ENCODE peak calls at places on chromosome 7, in seven cellular contexts. One of them, this sample, is unnamed.

GRCh38 chr7:105173586-105173985 is 159.6 kb downstream of the KMT2E start:
- DNase-seq in epithelial cell of prostate: no peak
- DNase-seq in occipital lobe: no peak
- DNase-seq in DND-41: no peak
- DNase-seq in right cardiac atrium: no peak
- DNase-seq in activated CD4-positive, alpha-beta T cell treated with anti-CD3 and anti-CD28 coated beads, Interleukin-2, amount 10 ng/mL, durations not matched to agents 7 days and 5 days: no peak
- DNase-seq in NCI-H524: peak
- DNase-seq in this sample: no peak

GRCh38 chr7:135672560-135673359 is 10.4 kb downstream of the STMP1 start:
- DNase-seq in epithelial cell of prostate: no peak
- DNase-seq in occipital lobe: no peak
- DNase-seq in DND-41: peak
- DNase-seq in right cardiac atrium: no peak
- DNase-seq in activated CD4-positive, alpha-beta T cell treated with anti-CD3 and anti-CD28 coated beads, Interleukin-2, amount 10 ng/mL, durations not matched to agents 7 days and 5 days: peak
- DNase-seq in NCI-H524: peak
- DNase-seq in this sample: peak

GRCh38 chr7:99975782-99976521 is at the start of gene AZGP1:
- DNase-seq in epithelial cell of prostate: no peak
- DNase-seq in occipital lobe: peak
- DNase-seq in DND-41: no peak
- DNase-seq in right cardiac atrium: no peak
- DNase-seq in activated CD4-positive, alpha-beta T cell treated with anti-CD3 and anti-CD28 coated beads, Interleukin-2, amount 10 ng/mL, durations not matched to agents 7 days and 5 days: no peak
- DNase-seq in NCI-H524: no peak
- DNase-seq in this sample: peak

GRCh38 chr7:4713183-4713784 is 31.2 kb downstream of the FOXK1 start:
- DNase-seq in epithelial cell of prostate: no peak
- DNase-seq in occipital lobe: no peak
- DNase-seq in DND-41: peak
- DNase-seq in right cardiac atrium: no peak
- DNase-seq in activated CD4-positive, alpha-beta T cell treated with anti-CD3 and anti-CD28 coated beads, Interleukin-2, amount 10 ng/mL, durations not matched to agents 7 days and 5 days: no peak
- DNase-seq in NCI-H524: no peak
- DNase-seq in this sample: no peak

GRCh38 chr7:29146888-29147609 is 712 bp upstream of the CPVL start:
- DNase-seq in epithelial cell of prostate: no peak
- DNase-seq in occipital lobe: no peak
- DNase-seq in DND-41: no peak
- DNase-seq in right cardiac atrium: no peak
- DNase-seq in activated CD4-positive, alpha-beta T cell treated with anti-CD3 and anti-CD28 coated beads, Interleukin-2, amount 10 ng/mL, durations not matched to agents 7 days and 5 days: no peak
- DNase-seq in NCI-H524: peak
- DNase-seq in this sample: peak

GRCh38 chr7:130380861-130381455 is 664 bp downstream of the CPA1 start:
- DNase-seq in epithelial cell of prostate: no peak
- DNase-seq in occipital lobe: no peak
- DNase-seq in DND-41: no peak
- DNase-seq in right cardiac atrium: no peak
- DNase-seq in activated CD4-positive, alpha-beta T cell treated with anti-CD3 and anti-CD28 coated beads, Interleukin-2, amount 10 ng/mL, durations not matched to agents 7 days and 5 days: no peak
- DNase-seq in NCI-H524: no peak
- DNase-seq in this sample: no peak

GRCh38 chr7:116984917-116985316 is 31.6 kb downstream of the ST7 start:
- DNase-seq in epithelial cell of prostate: no peak
- DNase-seq in occipital lobe: no peak
- DNase-seq in DND-41: no peak
- DNase-seq in right cardiac atrium: no peak
- DNase-seq in activated CD4-positive, alpha-beta T cell treated with anti-CD3 and anti-CD28 coated beads, Interleukin-2, amount 10 ng/mL, durations not matched to agents 7 days and 5 days: no peak
- DNase-seq in NCI-H524: peak
- DNase-seq in this sample: peak

GRCh38 chr7:24755541-24756416 is 1.5 kb downstream of the GSDME start:
- DNase-seq in epithelial cell of prostate: peak
- DNase-seq in occipital lobe: no peak
- DNase-seq in DND-41: no peak
- DNase-seq in right cardiac atrium: no peak
- DNase-seq in activated CD4-positive, alpha-beta T cell treated with anti-CD3 and anti-CD28 coated beads, Interleukin-2, amount 10 ng/mL, durations not matched to agents 7 days and 5 days: peak
- DNase-seq in NCI-H524: no peak
- DNase-seq in this sample: no peak

GRCh38 chr7:30019387-30019786 is 7.1 kb downstream of the FKBP14 start:
- DNase-seq in epithelial cell of prostate: no peak
- DNase-seq in occipital lobe: no peak
- DNase-seq in DND-41: no peak
- DNase-seq in right cardiac atrium: no peak
- DNase-seq in activated CD4-positive, alpha-beta T cell treated with anti-CD3 and anti-CD28 coated beads, Interleukin-2, amount 10 ng/mL, durations not matched to agents 7 days and 5 days: no peak
- DNase-seq in NCI-H524: no peak
- DNase-seq in this sample: no peak

GRCh38 chr7:70790215-70791073 is 341.5 kb upstream of the GALNT17 start:
- DNase-seq in epithelial cell of prostate: no peak
- DNase-seq in occipital lobe: no peak
- DNase-seq in DND-41: no peak
- DNase-seq in right cardiac atrium: no peak
- DNase-seq in activated CD4-positive, alpha-beta T cell treated with anti-CD3 and anti-CD28 coated beads, Interleukin-2, amount 10 ng/mL, durations not matched to agents 7 days and 5 days: no peak
- DNase-seq in NCI-H524: no peak
- DNase-seq in this sample: no peak

GRCh38 chr7:109206196-109206595 is 636.5 kb downstream of the DNAJB9 start:
- DNase-seq in epithelial cell of prostate: no peak
- DNase-seq in occipital lobe: no peak
- DNase-seq in DND-41: no peak
- DNase-seq in right cardiac atrium: no peak
- DNase-seq in activated CD4-positive, alpha-beta T cell treated with anti-CD3 and anti-CD28 coated beads, Interleukin-2, amount 10 ng/mL, durations not matched to agents 7 days and 5 days: no peak
- DNase-seq in NCI-H524: no peak
- DNase-seq in this sample: no peak

GRCh38 chr7:24334627-24335026 is 50.6 kb downstream of the NPY start:
- DNase-seq in epithelial cell of prostate: no peak
- DNase-seq in occipital lobe: no peak
- DNase-seq in DND-41: no peak
- DNase-seq in right cardiac atrium: no peak
- DNase-seq in activated CD4-positive, alpha-beta T cell treated with anti-CD3 and anti-CD28 coated beads, Interleukin-2, amount 10 ng/mL, durations not matched to agents 7 days and 5 days: no peak
- DNase-seq in NCI-H524: no peak
- DNase-seq in this sample: no peak

GRCh38 chr7:105473163-105473562 is 48.9 kb downstream of the PUS7 start:
- DNase-seq in epithelial cell of prostate: no peak
- DNase-seq in occipital lobe: no peak
- DNase-seq in DND-41: no peak
- DNase-seq in right cardiac atrium: no peak
- DNase-seq in activated CD4-positive, alpha-beta T cell treated with anti-CD3 and anti-CD28 coated beads, Interleukin-2, amount 10 ng/mL, durations not matched to agents 7 days and 5 days: no peak
- DNase-seq in NCI-H524: no peak
- DNase-seq in this sample: no peak

GRCh38 chr7:128025380-128025779 is 5.9 kb downstream of the LRRC4 start:
- DNase-seq in epithelial cell of prostate: no peak
- DNase-seq in occipital lobe: no peak
- DNase-seq in DND-41: no peak
- DNase-seq in right cardiac atrium: no peak
- DNase-seq in activated CD4-positive, alpha-beta T cell treated with anti-CD3 and anti-CD28 coated beads, Interleukin-2, amount 10 ng/mL, durations not matched to agents 7 days and 5 days: no peak
- DNase-seq in NCI-H524: no peak
- DNase-seq in this sample: no peak

GRCh38 chr7:5230272-5231067 is 40.4 kb downstream of the WIPI2 start:
- DNase-seq in epithelial cell of prostate: peak
- DNase-seq in occipital lobe: no peak
- DNase-seq in DND-41: no peak
- DNase-seq in right cardiac atrium: no peak
- DNase-seq in activated CD4-positive, alpha-beta T cell treated with anti-CD3 and anti-CD28 coated beads, Interleukin-2, amount 10 ng/mL, durations not matched to agents 7 days and 5 days: no peak
- DNase-seq in NCI-H524: no peak
- DNase-seq in this sample: no peak

This sample was measured in MM.1S.